ENCODE peak calls at places on chromosomes 6 and 20, in nine cellular contexts. Q is GM23248, W is stomach, D is esophagus squamous epithelium, Z is heart right ventricle, F is endodermal cell, X is upper lobe of right lung, J is H1, N is OCI-LY7. O is an unnamed sample.

GRCh38 chr6:47044418-47044817 is 2.3 kb upstream of the ADGRF1 start:
- DNase-seq in J (no peak), Z (no peak), W (peak; percentile 46), D (no peak), X (no peak), N (no peak), Q (no peak), F (no peak), O (no peak)

GRCh38 chr20:4720121-4720976 is 1.4 kb upstream of the PRND start:
- DNase-seq in Q (peak; percentile 94), J (peak; percentile 86), X (peak; percentile 81), N (peak; percentile 92), W (peak; percentile 72), Z (peak; percentile 67), F (peak; percentile 90), D (peak; percentile 20), O (peak; percentile 60)

GRCh38 chr20:3238616-3239025 is 369 bp downstream of the SLC4A11 start:
- DNase-seq in D (no peak), N (peak; percentile 53), Z (peak; percentile 25), F (peak; percentile 80), X (no peak), J (no peak), W (peak; percentile 34), Q (peak; percentile 66), O (peak; percentile 9)

GRCh38 chr6:31663961-31664789 is 622 bp downstream of the GPANK1 start:
- DNase-seq in W (no peak), D (no peak), J (no peak), X (no peak), F (peak; percentile 64), Q (peak; percentile 90), Z (peak; percentile 29), N (peak; percentile 19), O (no peak)

GRCh38 chr6:165488624-165489295 is 174.3 kb downstream of the PDE10A start:
- DNase-seq in D (no peak), N (no peak), X (no peak), J (no peak), F (no peak), W (no peak), Q (no peak), Z (no peak), O (no peak)

GRCh38 chr6:35049346-35049745 is 91.8 kb downstream of the TCP11 start:
- DNase-seq in X (no peak), D (no peak), W (no peak), J (no peak), Q (no peak), Z (no peak), F (no peak), N (no peak), O (no peak)

GRCh38 chr6:79373246-79373645 is 138.8 kb upstream of the HMGN3 start:
- DNase-seq in X (no peak), W (peak; percentile 53), F (no peak), N (no peak), J (no peak), Q (no peak), D (no peak), Z (no peak), O (no peak)

GRCh38 chr6:84390334-84390733 is 162.9 kb upstream of the CEP162 start:
- DNase-seq in W (no peak), Z (no peak), N (no peak), F (no peak), Q (peak; percentile 4), X (no peak), J (no peak), D (no peak), O (no peak)

GRCh38 chr6:158911746-158912158 is 88.2 kb downstream of the RSPH3 start:
- DNase-seq in Q (no peak), D (no peak), N (peak; percentile 61), W (peak; percentile 37), F (no peak), J (no peak), X (no peak), Z (no peak), O (no peak)

GRCh38 chr6:105272783-105273182 is 93.0 kb upstream of the POPDC3 start:
- DNase-seq in Q (peak; percentile 56), J (no peak), N (no peak), D (no peak), F (peak; percentile 73), X (peak; percentile 70), W (peak; percentile 74), Z (peak; percentile 20), O (no peak)

GRCh38 chr20:35907017-35907685 is 47.2 kb downstream of the SCAND1 start:
- DNase-seq in N (no peak), F (no peak), Z (peak; percentile 36), W (no peak), X (no peak), D (no peak), J (no peak), Q (no peak), O (no peak)
- H3K4me3 ChIP-seq in N (no peak overlapping the region), F (no peak overlapping the region), Z (no peak overlapping the region), W (no peak overlapping the region), X (no peak overlapping the region), D (no peak overlapping the region), J (no peak overlapping the region), Q (no peak overlapping the region), O (no peak overlapping the region)

DNA sequence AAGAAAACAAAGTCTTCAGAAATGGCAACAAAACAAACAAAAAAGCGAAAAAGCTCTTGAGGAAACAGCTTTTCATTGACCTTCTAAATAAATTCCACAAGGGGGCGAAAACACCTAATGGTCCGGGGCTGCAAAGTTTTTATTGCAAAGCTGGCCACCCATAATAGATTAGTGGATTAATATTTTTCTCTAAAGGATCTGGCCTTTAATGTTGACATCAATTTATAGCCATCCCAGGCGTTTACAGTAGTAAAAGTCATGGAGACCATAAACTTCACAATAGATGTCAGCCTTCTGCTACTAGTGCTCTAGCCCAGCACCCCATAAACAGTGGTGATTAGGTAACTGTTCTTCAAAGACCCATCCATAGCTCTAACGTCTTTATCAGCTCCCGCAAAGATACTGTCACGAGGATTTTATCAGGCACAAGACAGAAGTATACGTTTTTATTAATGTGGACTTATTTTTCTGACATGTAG is 4.8 kb downstream of the CITED2 start:
- DNase-seq in N (peak; percentile 69), W (no peak), F (peak; percentile 50), D (no peak), J (no peak), X (no peak), Q (peak; percentile 88), Z (no peak), O (no peak)
- H3K27ac ChIP-seq in N (no peak overlapping the region), W (peak overlapping the region; percentile 97), F (peak overlapping the region; percentile 96), D (peak overlapping the region; percentile 49), J (no peak overlapping the region), X (peak overlapping the region; percentile 99), Q (peak overlapping the region; percentile 91), Z (peak overlapping the region; percentile 99), O (peak overlapping the region; percentile 48)

GRCh38 chr20:38446441-38447209 is 11.5 kb upstream of the SNHG17 start:
- DNase-seq in N (peak; percentile 97), X (peak; percentile 97), F (peak; percentile 96), W (peak; percentile 93), Q (peak; percentile 93), Z (peak; percentile 94), D (peak; percentile 44), J (peak; percentile 97), O (peak; percentile 85)

GRCh38 chr20:38445901-38446425 is 10.8 kb upstream of the SNHG17 start:
- DNase-seq in W (no peak), Q (no peak), X (no peak), F (no peak), Z (no peak), N (no peak), J (no peak), D (no peak), O (no peak)

GRCh38 chr20:38449046-38449445 is 13.9 kb upstream of the SNHG17 start:
- DNase-seq in F (no peak), J (no peak), Q (no peak), W (no peak), X (no peak), N (no peak), Z (no peak), D (no peak), O (no peak)

GRCh38 chr20:38447251-38447661 is 12.1 kb upstream of the SNHG17 start:
- DNase-seq in X (no peak), W (no peak), Q (no peak), F (no peak), N (no peak), D (no peak), Z (no peak), J (no peak), O (no peak)

DNA sequence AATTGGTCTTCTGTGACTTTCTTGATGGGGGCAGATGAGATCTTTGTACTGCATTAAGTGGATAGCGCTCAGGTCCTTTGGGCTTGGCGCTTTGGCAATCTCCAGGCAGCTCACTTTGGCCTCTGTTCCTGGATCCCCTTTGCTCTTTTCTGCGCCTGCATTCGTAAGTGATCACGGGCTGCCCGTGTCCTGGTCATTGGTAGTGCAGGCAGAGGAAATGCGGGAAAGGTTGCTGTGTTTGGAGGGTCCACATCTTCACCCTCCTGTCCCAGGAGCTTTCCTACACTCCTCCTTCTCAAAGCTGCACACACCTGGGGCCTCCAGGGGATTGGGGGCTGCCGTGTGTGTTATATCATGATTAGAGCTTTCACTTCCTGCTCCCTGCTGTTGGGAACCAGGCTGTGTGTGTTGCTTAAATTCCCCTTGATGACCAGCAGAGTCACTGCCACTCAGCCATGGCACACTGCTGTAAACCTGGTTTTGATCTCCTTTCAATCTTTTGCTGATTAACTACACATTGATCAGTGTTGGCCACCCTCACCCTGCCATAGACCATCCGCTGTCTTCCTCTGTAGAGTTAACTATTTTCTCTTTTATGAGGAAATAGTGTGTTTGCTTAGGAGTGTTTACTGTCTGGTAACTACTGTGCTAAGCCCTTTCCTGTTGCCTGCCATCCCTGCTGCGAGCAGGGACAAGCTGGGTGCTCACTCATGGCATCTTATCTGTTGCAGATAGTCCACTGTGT is 13.0 kb upstream of the SNHG17 start:
- DNase-seq in N (peak; percentile 82), D (no peak), Q (no peak), Z (no peak), J (no peak), W (no peak), F (peak; percentile 69), X (no peak), O (no peak)
- H3K4me1 ChIP-seq in N (peaks cover 32% of the 10 kb centered on the region), D (peaks cover 29% of the 10 kb centered on the region), Q (peaks cover 37% of the 10 kb centered on the region), Z (peaks cover 29% of the 10 kb centered on the region), J (peaks cover 4% of the 10 kb centered on the region), W (peaks cover 27% of the 10 kb centered on the region), F (peaks cover 14% of the 10 kb centered on the region), X (peaks cover 12% of the 10 kb centered on the region), O (peaks cover 18% of the 10 kb centered on the region)

GRCh38 chr6:130965657-130966056 is 97.4 kb downstream of the EPB41L2 start:
- DNase-seq in N (no peak), W (no peak), D (no peak), X (no peak), J (no peak), F (no peak), Z (no peak), Q (peak; percentile 85), O (no peak)

GRCh38 chr6:130969807-130970491 is 93.1 kb downstream of the EPB41L2 start:
- DNase-seq in W (no peak), N (no peak), J (no peak), D (no peak), Z (peak; percentile 38), F (no peak), Q (peak; percentile 56), X (no peak), O (no peak)

GRCh38 chr6:130968486-130968885 is 94.6 kb downstream of the EPB41L2 start:
- DNase-seq in J (no peak), N (no peak), D (no peak), X (no peak), F (no peak), Q (peak; percentile 46), Z (no peak), W (no peak), O (no peak)

GRCh38 chr6:130966581-130966980 is 96.5 kb downstream of the EPB41L2 start:
- DNase-seq in X (no peak), Z (no peak), N (no peak), J (no peak), F (no peak), Q (no peak), W (no peak), D (no peak), O (no peak)

GRCh38 chr6:130967502-130968469 is 95.3 kb downstream of the EPB41L2 start:
- DNase-seq in X (no peak), D (no peak), W (no peak), Q (peak; percentile 54), J (no peak), Z (no peak), N (no peak), F (no peak), O (no peak)
- H3K4me3 ChIP-seq in X (peak overlapping the region; percentile 41), D (peak overlapping the region; percentile 53), W (no peak overlapping the region), Q (peak overlapping the region; percentile 69), J (no peak overlapping the region), Z (peak overlapping the region; percentile 61), N (no peak overlapping the region), F (no peak overlapping the region), O (no peak overlapping the region)